ENCODE peak calls at places on chromosomes 1 and 21, in four cellular contexts. One of them, this sample, is unnamed.

GRCh38 chr1:145805057-145805456 is 18.8 kb downstream of the RNF115 start:
- DNase-seq in K562: no peak
- DNase-seq in SK-N-SH: no peak
- DNase-seq in HepG2: no peak
- DNase-seq in this sample: no peak

GRCh38 chr21:14306143-14306907 is 76.6 kb downstream of the HSPA13 start:
- DNase-seq in K562: peak
- DNase-seq in SK-N-SH: no peak
- DNase-seq in HepG2: no peak
- DNase-seq in this sample: no peak

GRCh38 chr1:21816602-21817302 is 4.7 kb downstream of the LDLRAD2 start:
- DNase-seq in K562: no peak
- DNase-seq in SK-N-SH: no peak
- DNase-seq in HepG2: peak
- DNase-seq in this sample: no peak

GRCh38 chr1:111516008-111516535 is 12.6 kb upstream of the ADORA3 start:
- DNase-seq in K562: peak
- DNase-seq in SK-N-SH: no peak
- DNase-seq in HepG2: no peak
- DNase-seq in this sample: no peak

GRCh38 chr1:230028602-230029223 is 38.3 kb upstream of the GALNT2 start:
- DNase-seq in K562: peak
- DNase-seq in SK-N-SH: no peak
- DNase-seq in HepG2: no peak
- DNase-seq in this sample: no peak

GRCh38 chr1:3837200-3837599 is 19.8 kb downstream of the CEP104 start:
- DNase-seq in K562: no peak
- DNase-seq in SK-N-SH: no peak
- DNase-seq in HepG2: no peak
- DNase-seq in this sample: no peak

GRCh38 chr1:79815115-79815514 is 808.6 kb upstream of the ADGRL4 start:
- DNase-seq in K562: no peak
- DNase-seq in SK-N-SH: no peak
- DNase-seq in HepG2: no peak
- DNase-seq in this sample: no peak

GRCh38 chr1:22829001-22829989 is 118.7 kb downstream of the EPHB2 start:
- DNase-seq in K562: no peak
- DNase-seq in SK-N-SH: no peak
- DNase-seq in HepG2: no peak
- DNase-seq in this sample: no peak

GRCh38 chr1:153568367-153569099 is 2.9 kb upstream of the S100A2 start:
- DNase-seq in K562: peak
- DNase-seq in SK-N-SH: peak
- DNase-seq in HepG2: peak
- DNase-seq in this sample: peak

GRCh38 chr1:78586572-78586971 is 33.7 kb upstream of the IFI44L start:
- DNase-seq in K562: no peak
- DNase-seq in SK-N-SH: no peak
- DNase-seq in HepG2: no peak
- DNase-seq in this sample: no peak

GRCh38 chr1:47679301-47679751 is 241.5 kb downstream of the FOXD2 start:
- DNase-seq in K562: no peak
- DNase-seq in SK-N-SH: no peak
- DNase-seq in HepG2: no peak
- DNase-seq in this sample: no peak

GRCh38 chr1:25502957-25503356 is 40.4 kb upstream of the LDLRAP1 start:
- DNase-seq in K562: no peak
- DNase-seq in SK-N-SH: no peak
- DNase-seq in HepG2: no peak
- DNase-seq in this sample: no peak

GRCh38 chr1:237539055-237539454 is 351.7 kb downstream of the ZP4 start:
- DNase-seq in K562: no peak
- DNase-seq in SK-N-SH: no peak
- DNase-seq in HepG2: no peak
- DNase-seq in this sample: no peak

GRCh38 chr1:54794401-54795099 is 6.6 kb downstream of the TTC22 start:
- DNase-seq in K562: no peak
- DNase-seq in SK-N-SH: no peak
- DNase-seq in HepG2: peak
- DNase-seq in this sample: no peak

GRCh38 chr21:35408401-35408800 is 359.3 kb upstream of the RUNX1 start:
- DNase-seq in K562: no peak
- DNase-seq in SK-N-SH: no peak
- DNase-seq in HepG2: no peak
- DNase-seq in this sample: no peak

GRCh38 chr1:247562169-247562568 is 13.2 kb downstream of the GCSAML start:
- DNase-seq in K562: no peak
- DNase-seq in SK-N-SH: no peak
- DNase-seq in HepG2: no peak
- DNase-seq in this sample: no peak

GRCh38 chr1:98398649-98399048 is 262.9 kb upstream of the SNX7 start:
- DNase-seq in K562: no peak
- DNase-seq in SK-N-SH: no peak
- DNase-seq in HepG2: no peak
- DNase-seq in this sample: no peak

GRCh38 chr1:117613969-117614865 is 8.4 kb downstream of the TENT5C start:
- DNase-seq in K562: peak
- DNase-seq in SK-N-SH: no peak
- DNase-seq in HepG2: no peak
- DNase-seq in this sample: no peak

GRCh38 chr1:83813571-83813970 is 185.4 kb downstream of the TTLL7 start:
- DNase-seq in K562: no peak
- DNase-seq in SK-N-SH: peak
- DNase-seq in HepG2: no peak
- DNase-seq in this sample: no peak

GRCh38 chr1:5705751-5706150 is 286.5 kb downstream of the NPHP4 start:
- DNase-seq in K562: no peak
- DNase-seq in SK-N-SH: no peak
- DNase-seq in HepG2: no peak
- DNase-seq in this sample: no peak

GRCh38 chr21:45320261-45320990 is 32.7 kb upstream of the POFUT2 start:
- DNase-seq in K562: no peak
- DNase-seq in SK-N-SH: peak
- DNase-seq in HepG2: no peak
- DNase-seq in this sample: no peak

DNA sequence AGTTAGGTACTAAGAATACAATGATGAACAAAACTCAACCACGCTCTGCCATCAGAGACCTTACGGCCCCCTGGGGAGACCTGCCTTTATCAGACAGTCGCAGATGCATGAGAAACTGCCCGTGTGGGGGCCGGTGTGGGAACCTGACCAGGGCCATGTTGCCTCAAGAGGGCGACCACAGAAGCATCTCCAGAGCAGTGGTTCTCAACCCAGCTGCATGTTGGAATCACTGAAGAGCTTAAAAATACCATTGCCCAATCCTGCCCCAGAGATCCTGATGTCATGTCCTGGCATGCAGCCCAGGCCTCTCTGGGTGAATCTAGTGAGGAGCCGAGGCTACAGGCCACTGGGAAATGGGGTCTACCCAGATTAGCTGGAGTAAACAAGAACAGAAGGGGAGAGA is 108.7 kb downstream of the PRDM2 start:
- DNase-seq in K562: peak
- DNase-seq in SK-N-SH: no peak
- DNase-seq in HepG2: no peak
- DNase-seq in this sample: no peak
- TF ChIP-seq FOXJ3 in K562: no peak
- TF ChIP-seq FOXJ3 in SK-N-SH: no peak
- TF ChIP-seq FOXJ3 in HepG2: no peak
- TF ChIP-seq FOXJ3 in this sample: no peak

GRCh38 chr1:205068457-205069035 is 15.7 kb downstream of the TMEM81 start:
- DNase-seq in K562: no peak
- DNase-seq in SK-N-SH: no peak
- DNase-seq in HepG2: no peak
- DNase-seq in this sample: no peak
- TF ChIP-seq FOXJ3 in K562: no peak
- TF ChIP-seq FOXJ3 in SK-N-SH: no peak
- TF ChIP-seq FOXJ3 in HepG2: no peak
- TF ChIP-seq FOXJ3 in this sample: no peak

GRCh38 chr1:88175631-88176226 is 508.3 kb upstream of the PKN2 start:
- DNase-seq in K562: no peak
- DNase-seq in SK-N-SH: no peak
- DNase-seq in HepG2: peak
- DNase-seq in this sample: no peak
- TF ChIP-seq FOXJ3 in K562: no peak
- TF ChIP-seq FOXJ3 in SK-N-SH: no peak
- TF ChIP-seq FOXJ3 in HepG2: peak
- TF ChIP-seq FOXJ3 in this sample: no peak

GRCh38 chr1:192543445-192543844 is 32.1 kb upstream of the RGS1 start:
- DNase-seq in K562: no peak
- DNase-seq in SK-N-SH: no peak
- DNase-seq in HepG2: no peak
- DNase-seq in this sample: no peak

GRCh38 chr1:192535916-192536662 is 39.5 kb upstream of the RGS1 start:
- DNase-seq in K562: no peak
- DNase-seq in SK-N-SH: no peak
- DNase-seq in HepG2: no peak
- DNase-seq in this sample: no peak

GRCh38 chr1:192539450-192540132 is 36.0 kb upstream of the RGS1 start:
- DNase-seq in K562: no peak
- DNase-seq in SK-N-SH: peak
- DNase-seq in HepG2: peak
- DNase-seq in this sample: no peak

GRCh38 chr1:192538407-192539311 is 36.9 kb upstream of the RGS1 start:
- DNase-seq in K562: no peak
- DNase-seq in SK-N-SH: no peak
- DNase-seq in HepG2: no peak
- DNase-seq in this sample: no peak
- TF ChIP-seq FOXJ3 in K562: no peak
- TF ChIP-seq FOXJ3 in SK-N-SH: no peak
- TF ChIP-seq FOXJ3 in HepG2: no peak
- TF ChIP-seq FOXJ3 in this sample: no peak

GRCh38 chr1:108831225-108831624 is 25.7 kb downstream of the AKNAD1 start:
- DNase-seq in K562: no peak
- DNase-seq in SK-N-SH: no peak
- DNase-seq in HepG2: no peak
- DNase-seq in this sample: no peak

GRCh38 chr1:108829498-108829916 is 27.4 kb downstream of the AKNAD1 start:
- DNase-seq in K562: no peak
- DNase-seq in SK-N-SH: no peak
- DNase-seq in HepG2: peak
- DNase-seq in this sample: no peak

GRCh38 chr1:108826081-108826635 is 30.7 kb downstream of the AKNAD1 start:
- DNase-seq in K562: no peak
- DNase-seq in SK-N-SH: no peak
- DNase-seq in HepG2: no peak
- DNase-seq in this sample: no peak

GRCh38 chr1:108830119-108831008 is 26.5 kb downstream of the AKNAD1 start:
- DNase-seq in K562: peak
- DNase-seq in SK-N-SH: peak
- DNase-seq in HepG2: peak
- DNase-seq in this sample: no peak

GRCh38 chr1:108828074-108828961 is 28.6 kb downstream of the AKNAD1 start:
- DNase-seq in K562: peak
- DNase-seq in SK-N-SH: peak
- DNase-seq in HepG2: peak
- DNase-seq in this sample: peak
- TF ChIP-seq FOXJ3 in K562: no peak
- TF ChIP-seq FOXJ3 in SK-N-SH: no peak
- TF ChIP-seq FOXJ3 in HepG2: no peak
- TF ChIP-seq FOXJ3 in this sample: no peak

GRCh38 chr1:116347678-116348077 is 25.4 kb upstream of the ATP1A1 start:
- DNase-seq in K562: no peak
- DNase-seq in SK-N-SH: no peak
- DNase-seq in HepG2: no peak
- DNase-seq in this sample: no peak
- TF ChIP-seq FOXJ3 in K562: no peak
- TF ChIP-seq FOXJ3 in SK-N-SH: no peak
- TF ChIP-seq FOXJ3 in HepG2: no peak
- TF ChIP-seq FOXJ3 in this sample: no peak

GRCh38 chr21:25360593-25360992 is 246.7 kb downstream of the MRPL39 start:
- DNase-seq in K562: no peak
- DNase-seq in SK-N-SH: no peak
- DNase-seq in HepG2: no peak
- DNase-seq in this sample: no peak
- TF ChIP-seq FOXJ3 in K562: no peak
- TF ChIP-seq FOXJ3 in SK-N-SH: no peak
- TF ChIP-seq FOXJ3 in HepG2: no peak
- TF ChIP-seq FOXJ3 in this sample: no peak